ENCODE peak calls at places on chromosome 21, in six cellular contexts. H, Q, J, M, F and D are unnamed samples.

GRCh38 chr21:39911286-39911685 is 44.0 kb downstream of the PCP4 start:
- DNase-seq in H (no peak), Q (no peak), J (no peak), M (peak; percentile 80), F (no peak), D (no peak)

GRCh38 chr21:42681296-42682206 is 28.1 kb downstream of the PDE9A start:
- DNase-seq in H (no peak), Q (no peak), J (no peak), M (no peak), F (no peak), D (no peak)

GRCh38 chr21:42759594-42759927 is 106.1 kb downstream of the PDE9A start:
- DNase-seq in H (no peak), Q (no peak), J (no peak), M (no peak), F (no peak), D (no peak)

GRCh38 chr21:15327637-15328265 is 263.0 kb upstream of the NRIP1 start:
- DNase-seq in H (no peak), Q (no peak), J (no peak), M (no peak), F (no peak), D (no peak)

GRCh38 chr21:43740497-43741156 is 21.7 kb downstream of the PDXK start:
- DNase-seq in H (no peak), Q (no peak), J (no peak), M (peak; percentile 73), F (no peak), D (no peak)

GRCh38 chr21:29265690-29266479 is 32.8 kb upstream of the BACH1 start:
- DNase-seq in H (no peak), Q (peak; percentile 16), J (peak; percentile 20), M (no peak), F (no peak), D (no peak)

GRCh38 chr21:18253252-18253651 is 8.6 kb downstream of the CHODL start:
- DNase-seq in H (no peak), Q (no peak), J (no peak), M (no peak), F (no peak), D (no peak)

GRCh38 chr21:37557261-37557950 is 190.8 kb downstream of the DYRK1A start:
- DNase-seq in H (no peak), Q (no peak), J (no peak), M (no peak), F (no peak), D (no peak)

GRCh38 chr21:35905973-35906357 is 154.4 kb downstream of the SETD4 start:
- DNase-seq in H (no peak), Q (no peak), J (no peak), M (no peak), F (no peak), D (no peak)

GRCh38 chr21:42520628-42521253 is 7.1 kb downstream of the SLC37A1 start:
- DNase-seq in H (no peak), Q (no peak), J (no peak), M (no peak), F (no peak), D (no peak)

GRCh38 chr21:41316641-41317392 is at the start of gene FAM3B:
- DNase-seq in H (no peak), Q (no peak), J (no peak), M (peak; percentile 60), F (peak; percentile 34), D (no peak)

GRCh38 chr21:44360174-44360573 is 6.8 kb downstream of the TRPM2 start:
- DNase-seq in H (no peak), Q (no peak), J (no peak), M (no peak), F (no peak), D (no peak)

GRCh38 chr21:9839011-9839661 is 682.2 kb upstream of the TPTE start:
- DNase-seq in H (no peak), Q (no peak), J (no peak), M (no peak), F (no peak), D (no peak)

GRCh38 chr21:14084701-14085100 is 126.1 kb downstream of the LIPI start:
- DNase-seq in H (no peak), Q (no peak), J (no peak), M (no peak), F (no peak), D (no peak)

GRCh38 chr21:14687277-14687642 is 141.1 kb upstream of the SAMSN1 start:
- DNase-seq in H (no peak), Q (no peak), J (no peak), M (no peak), F (no peak), D (no peak)

GRCh38 chr21:34243562-34243961 is 120.2 kb upstream of the KCNE2 start:
- DNase-seq in H (no peak), Q (no peak), J (no peak), M (peak; percentile 31), F (peak; percentile 29), D (no peak)

GRCh38 chr21:35102488-35103407 is 53.6 kb upstream of the RUNX1 start:
- DNase-seq in H (no peak), Q (no peak), J (peak; percentile 27), M (no peak), F (peak; percentile 40), D (no peak)

GRCh38 chr21:35291034-35291433 is 241.9 kb upstream of the RUNX1 start:
- DNase-seq in H (no peak), Q (no peak), J (no peak), M (no peak), F (no peak), D (peak; percentile 52)

GRCh38 chr21:42644223-42645208 is 8.9 kb upstream of the PDE9A start:
- DNase-seq in H (no peak), Q (no peak), J (peak; percentile 16), M (no peak), F (no peak), D (no peak)